ENCODE peak calls at places on chromosomes 11 and 22, in nine cellular contexts. Z is left ventricle myocardium inferior; K is HuH-7.5; I is spleen; N is D341Med; B is NT2/D1; O is stimulated activated CD4-positive, alpha-beta T cell treated with anti-CD3 and anti-CD28 coated beads, Interleukin-4, amount 100 ng/mL, for 48 hours; X is activated CD8-positive, alpha-beta T cell treated with anti-CD3 and anti-CD28 coated beads for 36 hours; H is GM12865. D is an unnamed sample.

GRCh38 chr22:21102659-21103267 is 57.0 kb downstream of the LRRC74B start:
- DNase-seq in B (peak), X (peak), O (peak), I (peak), H (peak), Z (peak), K (peak), N (peak), D (peak)

GRCh38 chr11:111454561-111455192 is 57.5 kb downstream of the BTG4 start:
- DNase-seq in X (peak), Z (no peak), K (peak), N (peak), B (peak), I (no peak), O (peak), H (peak), D (peak)

GRCh38 chr11:3021125-3021524 is 29.0 kb upstream of the NAP1L4 start:
- DNase-seq in X (peak), B (peak), Z (no peak), N (peak), K (peak), I (no peak), O (no peak), H (peak), D (peak)

GRCh38 chr22:17121235-17122195 is at the start of gene TMEM121B:
- DNase-seq in K (peak), X (peak), O (no peak), B (peak), I (peak), N (peak), H (no peak), Z (peak), D (peak)

GRCh38 chr11:78981153-78981552 is 406.5 kb upstream of the NARS2 start:
- DNase-seq in B (no peak), K (no peak), X (no peak), N (no peak), Z (no peak), H (no peak), I (no peak), O (no peak), D (no peak)

GRCh38 chr11:46800177-46800576 is 45.9 kb downstream of the CKAP5 start:
- DNase-seq in N (no peak), O (no peak), K (no peak), Z (no peak), I (no peak), H (no peak), X (no peak), B (no peak), D (no peak)

GRCh38 chr22:37848587-37849088 is 581 bp upstream of the EIF3L start:
- DNase-seq in B (no peak), Z (no peak), I (no peak), X (peak), K (no peak), O (no peak), N (no peak), H (peak), D (peak)

GRCh38 chr22:44822479-44822878 is 70.1 kb downstream of the ARHGAP8 start:
- DNase-seq in K (no peak), O (no peak), B (no peak), Z (no peak), I (peak), N (no peak), H (no peak), X (no peak), D (no peak)

GRCh38 chr22:26367402-26368245 is 61.4 kb upstream of the ASPHD2 start:
- DNase-seq in B (peak), K (peak), I (no peak), N (peak), X (peak), H (peak), Z (no peak), O (peak), D (peak)

GRCh38 chr22:21703684-21704316 is 31.8 kb downstream of the YPEL1 start:
- DNase-seq in I (no peak), B (no peak), N (no peak), O (no peak), X (no peak), K (no peak), H (no peak), Z (no peak), D (no peak)

GRCh38 chr22:48940266-48940987 is 887.2 kb downstream of the BRD1 start:
- DNase-seq in O (no peak), I (no peak), K (no peak), N (no peak), H (no peak), Z (no peak), X (no peak), B (no peak), D (no peak)

GRCh38 chr22:46573781-46574437 is 36.5 kb upstream of the CELSR1 start:
- DNase-seq in I (peak), Z (peak), H (no peak), N (no peak), X (no peak), K (no peak), O (no peak), B (no peak), D (peak)

GRCh38 chr11:70034740-70035365 is 43.3 kb upstream of the ANO1 start:
- DNase-seq in I (no peak), Z (no peak), X (no peak), H (no peak), O (no peak), K (no peak), B (no peak), N (no peak), D (no peak)

GRCh38 chr11:15258433-15259350 is 144.0 kb downstream of the INSC start:
- DNase-seq in B (no peak), H (no peak), X (no peak), O (no peak), K (peak), Z (no peak), I (no peak), N (no peak), D (peak)

GRCh38 chr11:117281159-117281558 is 10.0 kb upstream of the BACE1-AS start:
- DNase-seq in X (no peak), Z (no peak), H (no peak), I (no peak), B (no peak), N (no peak), O (no peak), K (no peak), D (no peak)

GRCh38 chr22:36323182-36323854 is 64.4 kb downstream of the MYH9 start:
- DNase-seq in I (no peak), O (no peak), H (no peak), X (no peak), Z (peak), B (no peak), K (no peak), N (no peak), D (no peak)

GRCh38 chr22:44583076-44583760 is 85.2 kb upstream of the RTL6 start:
- DNase-seq in I (peak), B (no peak), X (no peak), K (no peak), O (no peak), H (no peak), Z (peak), N (no peak), D (peak)

GRCh38 chr11:123251656-123252344 is 56.8 kb upstream of the CLMP start:
- DNase-seq in Z (peak), B (no peak), N (no peak), X (no peak), K (no peak), O (no peak), I (no peak), H (no peak), D (no peak)

GRCh38 chr11:35289821-35290220 is 129.5 kb downstream of the SLC1A2 start:
- DNase-seq in B (no peak), N (no peak), I (no peak), Z (no peak), X (no peak), O (no peak), K (no peak), H (no peak), D (peak)

GRCh38 chr11:46889689-46890475 is 28.5 kb downstream of the LRP4 start:
- DNase-seq in B (peak), K (peak), X (peak), Z (peak), O (peak), N (peak), H (peak), I (peak), D (peak)

GRCh38 chr11:57552479-57552878 is 15.0 kb downstream of the UBE2L6 start:
- DNase-seq in O (no peak), B (no peak), X (no peak), H (no peak), N (no peak), I (no peak), K (no peak), Z (no peak), D (no peak)

GRCh38 chr11:98455500-98456186 is 565.1 kb upstream of the CNTN5 start:
- DNase-seq in H (no peak), X (no peak), K (no peak), O (no peak), N (peak), Z (no peak), B (peak), I (no peak), D (peak)

GRCh38 chr22:25076281-25076680 is 123.4 kb upstream of the CRYBB3 start:
- DNase-seq in X (peak), I (no peak), K (no peak), N (no peak), Z (no peak), B (no peak), H (peak), O (no peak), D (no peak)

GRCh38 chr22:17969732-17970131 is 54.6 kb downstream of the MICAL3 start:
- DNase-seq in Z (peak), O (no peak), X (no peak), H (no peak), N (no peak), I (peak), B (no peak), K (no peak), D (no peak)

GRCh38 chr11:36141595-36141994 is 147.6 kb downstream of the COMMD9 start:
- DNase-seq in B (no peak), X (no peak), H (no peak), I (no peak), O (no peak), Z (no peak), K (no peak), N (no peak), D (no peak)

GRCh38 chr22:39652990-39653786 is 82.6 kb downstream of the CACNA1I start:
- DNase-seq in Z (no peak), K (no peak), N (no peak), H (no peak), B (no peak), I (no peak), X (no peak), O (no peak), D (no peak)

GRCh38 chr11:66956689-66957290 is 1.4 kb downstream of the PC start:
- DNase-seq in Z (no peak), I (no peak), X (peak), O (no peak), N (no peak), K (peak), H (no peak), B (no peak), D (peak)

GRCh38 chr11:1481861-1482441 is 4.6 kb downstream of the MOB2 start:
- DNase-seq in Z (peak), B (no peak), N (no peak), K (no peak), X (no peak), O (no peak), H (no peak), I (peak), D (no peak)

GRCh38 chr11:76140912-76141574 is 65.3 kb downstream of the WNT11 start:
- DNase-seq in X (no peak), I (no peak), H (no peak), O (no peak), K (no peak), Z (peak), N (no peak), B (no peak), D (no peak)

GRCh38 chr11:71342116-71342515 is 89.7 kb upstream of the SHANK2 start:
- DNase-seq in I (peak), B (no peak), N (no peak), K (no peak), O (no peak), H (no peak), X (no peak), Z (no peak), D (peak)

GRCh38 chr11:63609536-63609935 is 4.7 kb downstream of the PLAAT3 start:
- DNase-seq in B (no peak), I (no peak), X (no peak), K (no peak), H (no peak), O (no peak), N (no peak), Z (peak), D (no peak)